ENCODE peak calls at places on chromosome X, in seven cellular contexts. C is HepG2, W is transverse colon, X is A549, V is ovary, Y is suprapubic skin, L is stomach. J is an unnamed sample. For H3K4me1 and H3K9me3, the result is how much of the 10 kb centered on the place peaks cover.

GRCh38 chrX:323721-324628 is 5.4 kb upstream of the GTPBP6 start:
- DNase-seq in C (peak), W (peak), X (no peak), V (no peak), Y (peak), L (peak), J (no peak)

GRCh38 chrX:20531667-20532066 is 265.0 kb upstream of the RPS6KA3 start:
- DNase-seq in C (no peak), W (no peak), X (no peak), V (no peak), Y (no peak), L (no peak), J (no peak)

GRCh38 chrX:19270727-19271126 is 73.0 kb upstream of the PDHA1 start:
- DNase-seq in C (no peak), W (no peak), X (no peak), V (no peak), Y (no peak), L (no peak), J (no peak)

GRCh38 chrX:13153796-13154195 is 109.4 kb upstream of the FAM9C start:
- DNase-seq in C (no peak), W (no peak), X (no peak), V (no peak), Y (no peak), L (no peak), J (no peak)

GRCh38 chrX:89053223-89053622 is 306.2 kb downstream of the CPXCR1 start:
- DNase-seq in C (no peak), W (no peak), X (no peak), V (no peak), Y (no peak), L (no peak), J (no peak)

GRCh38 chrX:84710611-84711010 is 208.4 kb upstream of the HDX start:
- DNase-seq in C (no peak), W (no peak), X (no peak), V (no peak), Y (no peak), L (no peak), J (no peak)

GRCh38 chrX:64187762-64188150 is 17.8 kb downstream of the AMER1 start:
- DNase-seq in C (no peak), W (no peak), X (no peak), V (no peak), Y (no peak), L (no peak), J (no peak)

GRCh38 chrX:30713061-30713525 is 59.9 kb downstream of the GK start:
- DNase-seq in C (peak), W (peak), X (peak), V (peak), Y (peak), L (peak), J (peak)

GRCh38 chrX:119655125-119655524 is 37.8 kb downstream of the SEPTIN6 start:
- DNase-seq in C (no peak), W (no peak), X (no peak), V (peak), Y (no peak), L (no peak), J (no peak)

GRCh38 chrX:145506225-145506624 is 258.9 kb downstream of the SPANXN1 start:
- DNase-seq in C (no peak), W (no peak), X (no peak), V (no peak), Y (no peak), L (no peak), J (no peak)

GRCh38 chrX:133594156-133594555 is 178.9 kb upstream of the GPC4 start:
- DNase-seq in C (no peak), W (no peak), X (no peak), V (no peak), Y (no peak), L (no peak), J (no peak)

GRCh38 chrX:45506149-45506768 is 305.6 kb upstream of the DIPK2B start:
- DNase-seq in C (no peak), W (no peak), X (no peak), V (no peak), Y (no peak), L (no peak), J (no peak)

GRCh38 chrX:9221714-9222113 is 187.8 kb upstream of the FAM9B start:
- DNase-seq in C (no peak), W (no peak), X (no peak), V (no peak), Y (no peak), L (no peak), J (no peak)

GRCh38 chrX:10754445-10754844 is 134.1 kb upstream of the MID1 start:
- DNase-seq in C (no peak), W (no peak), X (no peak), V (no peak), Y (no peak), L (no peak), J (no peak)

GRCh38 chrX:100731441-100732281 is at the start of gene SYTL4:
- DNase-seq in C (no peak), W (peak), X (peak), V (peak), Y (peak), L (peak), J (peak)

GRCh38 chrX:34656842-34657780 is at the start of gene TMEM47:
- DNase-seq in C (no peak), W (peak), X (peak), V (peak), Y (peak), L (peak), J (peak)

GRCh38 chrX:38055170-38055847 is 49.0 kb downstream of the SYTL5 start:
- DNase-seq in C (no peak), W (no peak), X (no peak), V (no peak), Y (no peak), L (no peak), J (no peak)

GRCh38 chrX:11557120-11557519 is 108.6 kb downstream of the ARHGAP6 start:
- DNase-seq in C (no peak), W (no peak), X (peak), V (no peak), Y (no peak), L (no peak), J (no peak)

GRCh38 chrX:134990475-134991473 is at the start of gene SMIM10:
- DNase-seq in C (no peak), W (peak), X (no peak), V (peak), Y (peak), L (peak), J (peak)

GRCh38 chrX:68415289-68415688 is 18.0 kb downstream of the OPHN1 start:
- DNase-seq in C (no peak), W (no peak), X (no peak), V (no peak), Y (no peak), L (peak), J (peak)

GRCh38 chrX:111098874-111099273 is 2.9 kb downstream of the PAK3 start:
- DNase-seq in C (peak), W (peak), X (peak), V (peak), Y (no peak), L (peak), J (no peak)

GRCh38 chrX:63283331-63283730 is 67.8 kb downstream of the SPIN4 start:
- DNase-seq in C (no peak), W (no peak), X (no peak), V (no peak), Y (no peak), L (no peak), J (no peak)

GRCh38 chrX:151697537-151697936 is 2.3 kb downstream of the PRRG3 start:
- DNase-seq in C (no peak), W (no peak), X (no peak), V (no peak), Y (no peak), L (no peak), J (peak)

GRCh38 chrX:103656623-103657022 is 27.8 kb downstream of the TCEAL1 start:
- DNase-seq in C (no peak), W (no peak), X (peak), V (no peak), Y (no peak), L (no peak), J (no peak)

GRCh38 chrX:27350476-27350875 is 112.7 kb downstream of the PPP4R3C start:
- DNase-seq in C (no peak), W (no peak), X (no peak), V (no peak), Y (no peak), L (no peak), J (no peak)

GRCh38 chrX:96763608-96764007 is 79.0 kb downstream of the DIAPH2 start:
- DNase-seq in C (no peak), W (no peak), X (no peak), V (no peak), Y (no peak), L (no peak), J (no peak)

GRCh38 chrX:135740683-135741149 is 27.3 kb downstream of the CT45A3 start:
- DNase-seq in C (peak), W (peak), X (peak), V (no peak), Y (no peak), L (peak), J (no peak)

GRCh38 chrX:49030283-49030682 is 12.9 kb downstream of the TFE3 start:
- DNase-seq in C (no peak), W (no peak), X (no peak), V (no peak), Y (no peak), L (no peak), J (no peak)

GRCh38 chrX:38768079-38768478 is 33.2 kb upstream of the MID1IP1 start:
- DNase-seq in C (no peak), W (no peak), X (no peak), V (no peak), Y (no peak), L (no peak), J (no peak)

GRCh38 chrX:7346021-7346420 is 198.1 kb upstream of the PUDP start:
- DNase-seq in C (no peak), W (no peak), X (no peak), V (no peak), Y (no peak), L (no peak), J (no peak)

GRCh38 chrX:72477787-72478186 is 94.9 kb downstream of the HDAC8 start:
- DNase-seq in C (no peak), W (no peak), X (no peak), V (no peak), Y (no peak), L (no peak), J (no peak)

GRCh38 chrX:88355252-88355651 is 391.8 kb upstream of the CPXCR1 start:
- DNase-seq in C (peak), W (no peak), X (no peak), V (no peak), Y (no peak), L (no peak), J (no peak)

GRCh38 chrX:56729152-56729557 is at the start of gene NBDY:
- DNase-seq in C (no peak), W (peak), X (peak), V (peak), Y (no peak), L (peak), J (peak)

GRCh38 chrX:21373637-21374162 is 518 bp upstream of the CNKSR2 start:
- DNase-seq in C (no peak), W (no peak), X (peak), V (no peak), Y (peak), L (no peak), J (no peak)

GRCh38 chrX:44705817-44706551 is 137.8 kb upstream of the DUSP21 start:
- DNase-seq in C (peak), W (no peak), X (no peak), V (no peak), Y (no peak), L (no peak), J (no peak)

GRCh38 chrX:67342138-67342537 is 201.7 kb upstream of the AR start:
- DNase-seq in C (no peak), W (no peak), X (no peak), V (no peak), Y (no peak), L (no peak), J (no peak)

GRCh38 chrX:125769628-125770027 is 396.5 kb downstream of the DCAF12L2 start:
- DNase-seq in C (no peak), W (no peak), X (no peak), V (no peak), Y (no peak), L (no peak), J (no peak)

GRCh38 chrX:135484636-135485289 is 35.7 kb upstream of the INTS6L start:
- DNase-seq in C (peak), W (no peak), X (no peak), V (no peak), Y (no peak), L (no peak), J (peak)

GRCh38 chrX:26557691-26558321 is 341.8 kb downstream of the MAGEB5 start:
- DNase-seq in C (no peak), W (no peak), X (no peak), V (no peak), Y (peak), L (no peak), J (no peak)

GRCh38 chrX:50700921-50701320 is 113.1 kb downstream of the SHROOM4 start:
- DNase-seq in C (no peak), W (no peak), X (no peak), V (no peak), Y (no peak), L (no peak), J (no peak)

GRCh38 chrX:50697691-50698090 is 116.3 kb downstream of the SHROOM4 start:
- DNase-seq in C (no peak), W (no peak), X (no peak), V (no peak), Y (no peak), L (no peak), J (no peak)

GRCh38 chrX:50704360-50704759 is 109.6 kb downstream of the SHROOM4 start:
- DNase-seq in C (no peak), W (no peak), X (no peak), V (no peak), Y (no peak), L (no peak), J (no peak)

GRCh38 chrX:50698944-50699343 is 115.0 kb downstream of the SHROOM4 start:
- DNase-seq in C (no peak), W (no peak), X (no peak), V (no peak), Y (no peak), L (no peak), J (no peak)
- H3K4me1 ChIP-seq in C (under half), W (under half), X (under half), V (under half), Y (under half), L (under half), J (under half)

GRCh38 chrX:154473683-154474082 is 5.4 kb downstream of the LAGE3 start:
- DNase-seq in C (no peak), W (no peak), X (no peak), V (no peak), Y (no peak), L (no peak), J (no peak)
- H3K9me3 ChIP-seq in C (under half), W (under half), X (under half), V (under half), Y (under half), L (under half), J (under half)

GRCh38 chrX:41236629-41237028 is 97.3 kb upstream of the DDX3X start:
- DNase-seq in C (no peak), W (no peak), X (no peak), V (no peak), Y (no peak), L (no peak), J (no peak)
- TF ChIP-seq EP300 in C (no peak), W (no peak), X (no peak), V (no peak), Y (no peak), L (no peak), J (no peak)

GRCh38 chrX:40080896-40081678 is 16.7 kb downstream of the BCOR start:
- DNase-seq in C (no peak), W (no peak), X (no peak), V (no peak), Y (no peak), L (no peak), J (no peak)
- H3K4me1 ChIP-seq in C (half or more), W (under half), X (under half), V (under half), Y (half or more), L (half or more), J (under half)

J was measured in tibial nerve.